ENCODE peak calls at places on chromosome 12, in five cellular contexts. Q is uterus, P is IMR-90, B is ovary, X is NB4. G is an unnamed sample.

GRCh38 chr12:102297412-102297811 is 99.8 kb upstream of the PMCH start:
- DNase-seq in Q (no peak), P (no peak), B (no peak), X (no peak), G (no peak)

GRCh38 chr12:2637371-2637770 is 157.4 kb upstream of the FKBP4 start:
- DNase-seq in Q (no peak), P (no peak), B (no peak), X (no peak), G (no peak)

GRCh38 chr12:39824505-39825198 is 205.0 kb upstream of the ABCD2 start:
- DNase-seq in Q (no peak), P (peak; percentile 4), B (no peak), X (no peak), G (peak; percentile 32)

GRCh38 chr12:58099476-58099875 is 158.1 kb downstream of the ATP23 start:
- DNase-seq in Q (no peak), P (no peak), B (no peak), X (no peak), G (no peak)

GRCh38 chr12:2795291-2796186 is 769 bp downstream of the FKBP4 start:
- DNase-seq in Q (peak; percentile 77), P (peak; percentile 41), B (peak; percentile 78), X (peak; percentile 75), G (peak; percentile 83)

GRCh38 chr12:56684745-56685369 is 3.2 kb downstream of the PTGES3 start:
- DNase-seq in Q (no peak), P (no peak), B (no peak), X (peak; percentile 34), G (no peak)

GRCh38 chr12:44627767-44628166 is 248.3 kb downstream of the NELL2 start:
- DNase-seq in Q (no peak), P (no peak), B (no peak), X (no peak), G (no peak)

GRCh38 chr12:69231479-69231878 is 7.9 kb upstream of the CPSF6 start:
- DNase-seq in Q (no peak), P (no peak), B (no peak), X (no peak), G (no peak)

GRCh38 chr12:12992418-12993175 is 7.5 kb downstream of the HEBP1 start:
- DNase-seq in Q (peak; percentile 32), P (peak; percentile 98), B (peak; percentile 83), X (peak; percentile 89), G (peak; percentile 38)

GRCh38 chr12:79300199-79300568 is 390.6 kb downstream of the PAWR start:
- DNase-seq in Q (no peak), P (peak; percentile 91), B (no peak), X (peak; percentile 8), G (no peak)

GRCh38 chr12:50764861-50765324 is 992 bp downstream of the ATF1 start:
- DNase-seq in Q (no peak), P (peak; percentile 35), B (no peak), X (no peak), G (peak; percentile 55)

GRCh38 chr12:104669057-104669770 is 212.5 kb downstream of the CHST11 start:
- DNase-seq in Q (peak; percentile 48), P (no peak), B (peak; percentile 39), X (peak; percentile 61), G (peak; percentile 83)

GRCh38 chr12:42625611-42626010 is 36.1 kb upstream of the PRICKLE1 start:
- DNase-seq in Q (no peak), P (no peak), B (no peak), X (no peak), G (peak; percentile 58)

GRCh38 chr12:76670776-76671175 is 93.1 kb upstream of the ZDHHC17 start:
- DNase-seq in Q (no peak), P (peak; percentile 80), B (no peak), X (no peak), G (no peak)

GRCh38 chr12:5333096-5333495 is 98.8 kb upstream of the NTF3 start:
- DNase-seq in Q (no peak), P (no peak), B (no peak), X (no peak), G (peak; percentile 14)

GRCh38 chr12:75784591-75784990 is 247.0 kb downstream of the PHLDA1 start:
- DNase-seq in Q (no peak), P (peak; percentile 14), B (no peak), X (peak; percentile 51), G (peak; percentile 76)

GRCh38 chr12:3532931-3533702 is 42.1 kb downstream of the PRMT8 start:
- DNase-seq in Q (no peak), P (no peak), B (no peak), X (no peak), G (no peak)

GRCh38 chr12:124828264-124829007 is 35.2 kb downstream of the SCARB1 start:
- DNase-seq in Q (no peak), P (peak; percentile 13), B (no peak), X (no peak), G (no peak)

GRCh38 chr12:24894869-24895268 is 54.0 kb downstream of the BCAT1 start:
- DNase-seq in Q (no peak), P (no peak), B (no peak), X (no peak), G (no peak)

GRCh38 chr12:50276912-50277671 is 6.2 kb downstream of the LIMA1 start:
- DNase-seq in Q (no peak), P (peak; percentile 23), B (no peak), X (no peak), G (no peak)

GRCh38 chr12:123258593-123258992 is 13.1 kb downstream of the CDK2AP1 start:
- DNase-seq in Q (no peak), P (no peak), B (no peak), X (no peak), G (no peak)

GRCh38 chr12:29591140-29592020 is 93.9 kb upstream of the OVCH1 start:
- DNase-seq in Q (no peak), P (peak; percentile 24), B (peak; percentile 20), X (no peak), G (peak; percentile 26)

GRCh38 chr12:123075591-123076171 is 75.2 kb downstream of the PITPNM2 start:
- DNase-seq in Q (peak; percentile 56), P (no peak), B (peak; percentile 59), X (no peak), G (no peak)

DNA sequence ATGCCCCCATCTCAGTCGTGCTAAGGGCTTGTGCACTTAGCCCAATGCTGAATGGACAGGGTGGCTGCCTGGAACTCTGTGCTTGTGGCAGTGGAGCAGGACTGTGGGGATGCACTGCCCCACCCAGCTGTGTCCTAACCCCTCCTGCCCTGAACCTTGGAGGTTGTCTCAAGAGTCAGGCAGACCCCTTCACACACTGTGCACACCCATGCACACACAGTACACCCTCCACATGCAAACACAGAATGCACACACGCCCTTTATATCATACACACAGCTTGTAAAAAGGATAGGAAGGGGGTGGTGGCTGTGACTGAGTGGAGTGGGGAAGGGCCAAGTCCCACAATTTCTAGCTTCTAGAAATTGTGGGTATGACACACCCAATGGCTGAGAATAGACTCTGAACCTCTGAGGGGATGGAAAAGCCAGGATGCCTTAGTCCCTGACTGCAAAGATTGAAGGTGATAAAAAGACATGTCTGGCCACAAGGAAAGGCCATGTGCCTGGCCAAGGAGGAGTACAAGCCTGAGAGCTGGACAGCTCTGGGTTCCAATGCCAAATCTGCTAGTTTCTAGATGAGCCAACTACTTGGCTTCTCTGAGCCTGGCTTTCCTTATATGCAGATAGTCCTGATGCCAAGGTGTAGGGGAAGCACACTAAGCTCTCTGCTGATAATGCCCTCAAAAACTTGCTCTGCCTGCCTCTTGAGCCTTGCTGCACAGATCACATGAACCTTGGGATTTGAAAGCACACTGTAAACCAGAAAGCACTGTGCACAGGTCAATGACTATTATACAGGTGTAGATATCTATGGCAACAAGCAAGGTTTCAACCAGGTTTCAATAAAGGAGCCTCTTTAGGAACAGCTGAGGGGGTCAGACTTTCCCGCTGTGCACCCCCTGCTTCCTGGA is 8.4 kb downstream of the KRT8 start:
- DNase-seq in Q (no peak), P (no peak), B (no peak), X (no peak), G (no peak)
- TF ChIP-seq POLR2A in Q (no peak), P (no peak), B (no peak), X (no peak), G (no peak)

DNA sequence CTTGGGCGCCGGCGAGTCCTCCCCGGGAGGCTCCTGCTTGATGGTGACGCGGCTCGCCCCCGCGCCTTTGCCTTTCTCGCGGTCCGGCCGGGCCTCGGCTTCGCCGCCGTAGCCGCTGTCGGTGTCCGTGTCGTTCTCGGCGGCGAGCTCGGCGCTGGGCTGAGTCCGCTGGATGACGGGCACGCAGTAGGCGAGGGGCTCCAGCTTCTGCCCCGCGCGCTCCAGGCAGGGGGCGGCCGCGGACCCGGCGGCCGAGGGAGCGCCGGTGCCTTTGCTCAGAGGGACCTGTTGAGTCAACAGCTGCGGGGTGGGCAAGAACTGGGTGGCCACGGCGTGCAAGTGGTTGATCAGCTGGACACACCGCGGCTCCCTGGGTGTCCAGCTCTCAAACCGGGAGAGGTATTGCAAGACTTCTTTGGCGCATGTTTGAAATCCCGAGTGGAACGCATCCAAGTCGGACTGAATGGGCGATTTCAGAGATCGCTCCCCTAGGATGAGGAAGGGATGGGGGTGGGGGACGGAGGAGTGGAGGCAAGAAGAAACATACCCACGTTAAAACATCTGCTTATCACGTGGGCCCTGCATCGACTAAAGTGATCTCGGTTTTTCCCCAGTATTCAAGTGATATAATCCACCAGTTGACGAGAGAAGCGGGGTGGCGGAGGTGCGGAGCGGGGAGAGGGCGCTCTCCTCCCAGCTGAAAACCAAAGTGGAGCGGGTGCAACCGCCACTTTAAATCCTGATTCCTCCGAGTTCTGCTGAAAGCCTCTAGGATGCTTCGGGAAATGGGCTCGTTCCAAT is 2.0 kb downstream of the BHLHE41 start:
- DNase-seq in Q (peak; percentile 79), P (peak; percentile 79), B (peak; percentile 79), X (peak; percentile 86), G (peak; percentile 84)
- TF ChIP-seq CTCF in Q (peak; percentile 22), P (peak; percentile 48), B (peak; percentile 12), X (peak; percentile 61), G (no peak)

DNA sequence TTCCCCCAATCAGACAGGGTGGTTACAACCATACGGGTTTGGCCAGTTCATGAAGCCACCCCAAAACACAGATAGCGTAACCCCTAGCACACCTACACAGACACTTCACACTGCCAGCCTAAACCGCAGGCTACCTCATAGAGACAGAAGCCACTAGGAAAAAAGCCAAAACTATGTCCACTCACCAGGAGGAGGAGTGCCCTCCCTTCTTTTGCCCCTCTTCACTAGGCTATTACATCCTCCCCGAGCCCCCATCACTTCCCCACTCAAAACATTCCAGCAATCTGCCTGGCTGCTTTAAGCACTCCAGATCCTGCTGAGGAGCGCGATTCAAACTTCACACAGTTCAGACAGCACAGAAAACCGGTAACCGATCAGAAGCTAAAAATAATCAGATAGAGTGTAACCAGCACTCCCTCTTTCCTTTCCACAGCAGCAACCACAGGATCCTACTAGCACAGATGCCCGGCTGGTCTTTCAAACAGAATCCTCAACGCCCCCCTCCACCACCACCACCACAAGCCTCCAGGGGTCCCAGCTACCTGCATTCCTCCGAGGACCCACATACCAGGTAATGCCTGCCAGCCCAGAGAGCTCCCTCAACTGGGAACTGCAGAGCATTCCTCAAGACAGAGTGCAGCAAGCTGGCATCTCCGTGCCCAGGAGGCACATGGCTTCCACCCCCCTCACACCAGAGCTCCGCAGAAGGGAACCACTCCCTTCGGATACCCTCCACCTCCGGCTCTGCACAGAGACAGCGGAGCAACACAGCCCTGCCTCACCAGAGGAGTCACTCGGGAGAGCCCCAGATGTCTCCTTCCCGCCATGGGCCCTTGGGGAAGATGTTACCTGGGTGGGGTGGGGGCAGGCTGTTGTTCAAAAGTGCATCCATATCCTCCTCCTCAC is 1.5 kb downstream of the CHD4 start:
- DNase-seq in Q (peak; percentile 21), P (peak; percentile 37), B (no peak), X (peak; percentile 36), G (peak; percentile 44)
- TF ChIP-seq POLR2A in Q (no peak), P (no peak), B (no peak), X (no peak), G (no peak)

DNA sequence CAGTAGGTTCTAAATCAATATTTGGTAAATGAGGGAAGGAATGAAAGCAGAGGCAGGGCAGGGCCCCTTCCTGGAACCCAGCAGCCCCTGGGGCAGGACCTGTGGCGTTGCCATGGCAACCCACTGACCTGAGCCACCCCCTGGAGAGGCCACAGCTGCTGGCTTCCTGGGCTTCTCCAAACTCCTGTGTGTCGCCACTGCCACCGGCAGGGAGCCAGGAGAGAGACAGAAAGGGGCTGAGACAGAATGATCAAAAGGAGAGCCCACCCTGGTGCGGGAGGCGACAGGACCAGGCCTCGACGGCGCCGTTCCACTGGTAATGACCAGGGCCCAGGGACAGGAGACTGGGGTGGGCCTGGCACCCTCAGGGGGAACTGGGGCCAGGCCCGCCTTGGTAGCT is 18.2 kb downstream of the RFX4 start:
- DNase-seq in Q (no peak), P (no peak), B (no peak), X (peak; percentile 18), G (no peak)
- TF ChIP-seq CTCF in Q (no peak), P (no peak), B (no peak), X (no peak), G (no peak)

G was measured in testis.